ENCODE peak calls at places on chromosomes 16 and 17, in eight cellular contexts. Q, M, J, L, B, E, X and K are unnamed samples. For H3K36me3, the result is how much of the 10 kb centered on the place peaks cover.

GRCh38 chr17:16991349-16992009 is 19.6 kb upstream of the TNFRSF13B start:
- DNase-seq in Q (peak), M (peak), J (peak), L (peak), B (peak), E (peak), X (peak), K (peak)

GRCh38 chr17:36665417-36665816 is 64.0 kb downstream of the MRM1 start:
- DNase-seq in Q (no peak), M (no peak), J (no peak), L (no peak), B (peak), E (no peak), X (no peak), K (peak)

GRCh38 chr17:6924121-6924676 is 71.7 kb upstream of the ALOX12 start:
- DNase-seq in Q (peak), M (no peak), J (no peak), L (no peak), B (no peak), E (no peak), X (no peak), K (no peak)

GRCh38 chr16:25109643-25110042 is 1.9 kb upstream of the LCMT1 start:
- DNase-seq in Q (peak), M (peak), J (no peak), L (no peak), B (peak), E (no peak), X (no peak), K (peak)

GRCh38 chr16:3580271-3580670 is 3.1 kb upstream of the NLRC3 start:
- DNase-seq in Q (no peak), M (no peak), J (peak), L (no peak), B (no peak), E (no peak), X (no peak), K (no peak)

GRCh38 chr17:56324676-56325075 is 171.4 kb downstream of the ANKFN1 start:
- DNase-seq in Q (no peak), M (no peak), J (no peak), L (no peak), B (no peak), E (no peak), X (no peak), K (no peak)

GRCh38 chr16:56977823-56978430 is 11.4 kb upstream of the NLRC5 start:
- DNase-seq in Q (no peak), M (no peak), J (no peak), L (no peak), B (no peak), E (no peak), X (no peak), K (no peak)

GRCh38 chr16:57284206-57284951 is at the start of gene PLLP:
- DNase-seq in Q (peak), M (no peak), J (no peak), L (peak), B (peak), E (peak), X (peak), K (peak)

GRCh38 chr16:4426021-4426684 is 485 bp downstream of the DNAJA3 start:
- DNase-seq in Q (peak), M (no peak), J (peak), L (no peak), B (peak), E (peak), X (peak), K (no peak)

GRCh38 chr17:43832168-43832975 is 574 bp downstream of the MPP3 start:
- DNase-seq in Q (peak), M (no peak), J (no peak), L (peak), B (peak), E (peak), X (peak), K (peak)

GRCh38 chr16:88900653-88901052 is 34.2 kb upstream of the PABPN1L start:
- DNase-seq in Q (no peak), M (no peak), J (no peak), L (no peak), B (no peak), E (no peak), X (no peak), K (no peak)
- H3K36me3 ChIP-seq in Q (under half), M (under half), J (under half), L (under half), B (under half), E (under half), X (under half), K (under half)

DNA sequence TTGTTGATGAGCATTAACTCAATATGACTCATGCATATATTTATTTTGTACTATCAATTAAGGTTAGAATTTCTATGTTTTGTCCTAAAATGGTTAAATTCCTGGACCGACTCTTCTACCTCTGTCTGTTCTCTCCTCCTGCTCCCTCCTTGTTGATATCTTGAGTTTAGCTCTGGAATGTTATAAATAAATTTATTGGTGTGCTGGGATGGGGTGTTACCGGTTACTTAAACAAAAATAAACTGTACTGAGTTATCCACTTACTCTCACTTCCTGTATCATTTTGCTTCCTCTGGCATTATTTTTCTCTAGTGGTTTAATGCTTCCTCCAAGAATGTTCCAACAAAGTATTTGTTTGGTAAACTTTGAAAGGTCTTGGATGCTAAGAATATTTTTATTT is 120.1 kb downstream of the ABCA8 start:
- DNase-seq in Q (no peak), M (no peak), J (no peak), L (no peak), B (no peak), E (no peak), X (no peak), K (peak)
- TF ChIP-seq EZH2phosphoT487 in Q (no peak), M (no peak), J (no peak), L (no peak), B (no peak), E (no peak), X (no peak), K (no peak)

DNA sequence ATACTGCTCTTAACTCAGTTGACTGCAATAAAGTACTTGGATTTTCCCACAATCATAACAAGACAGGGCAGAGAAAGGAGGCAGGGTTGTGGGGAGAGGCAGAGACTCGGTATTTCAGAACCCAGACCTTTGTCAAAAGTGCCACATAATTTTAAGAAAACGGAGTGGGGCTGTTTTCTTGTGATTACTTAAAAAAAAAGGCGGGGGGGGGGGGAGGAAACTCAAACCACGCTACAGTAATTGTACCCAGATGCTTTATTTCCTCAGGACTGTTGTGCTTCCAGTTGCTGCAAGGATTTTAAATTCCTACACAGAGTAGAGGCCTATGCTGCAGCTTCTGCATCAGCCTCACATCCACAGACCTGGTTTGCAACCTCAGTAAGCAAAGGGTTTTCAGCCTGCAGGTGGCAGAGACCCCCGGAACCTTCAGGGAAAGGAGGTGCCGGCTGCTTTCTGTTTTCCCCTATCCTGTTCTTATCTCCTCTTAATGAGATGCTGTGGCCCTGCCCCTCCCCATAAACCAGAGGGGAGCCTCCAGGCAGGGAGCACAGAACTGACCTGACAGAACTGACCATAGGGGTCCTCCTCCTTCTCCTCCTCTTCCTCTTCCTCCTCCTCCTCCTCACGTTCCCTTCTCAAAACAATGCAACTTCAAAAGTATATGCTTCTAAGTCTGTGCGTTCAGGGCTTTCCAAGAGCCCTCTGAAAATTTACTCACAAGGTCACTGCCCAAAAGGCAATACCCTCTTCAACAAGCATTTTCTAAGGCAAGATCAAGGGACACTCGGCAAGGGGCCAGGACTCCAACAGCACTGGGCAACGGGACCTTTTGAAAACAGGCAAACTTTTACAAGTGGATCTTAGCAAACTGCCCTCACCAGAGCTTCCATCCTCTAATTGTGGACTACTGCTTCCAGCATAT is 7.5 kb downstream of the AXIN2 start:
- DNase-seq in Q (peak), M (no peak), J (no peak), L (peak), B (no peak), E (peak), X (no peak), K (no peak)
- H3K4me2 ChIP-seq in Q (peak), M (no peak), J (no peak), L (no peak), B (no peak), E (peak), X (peak), K (no peak)

DNA sequence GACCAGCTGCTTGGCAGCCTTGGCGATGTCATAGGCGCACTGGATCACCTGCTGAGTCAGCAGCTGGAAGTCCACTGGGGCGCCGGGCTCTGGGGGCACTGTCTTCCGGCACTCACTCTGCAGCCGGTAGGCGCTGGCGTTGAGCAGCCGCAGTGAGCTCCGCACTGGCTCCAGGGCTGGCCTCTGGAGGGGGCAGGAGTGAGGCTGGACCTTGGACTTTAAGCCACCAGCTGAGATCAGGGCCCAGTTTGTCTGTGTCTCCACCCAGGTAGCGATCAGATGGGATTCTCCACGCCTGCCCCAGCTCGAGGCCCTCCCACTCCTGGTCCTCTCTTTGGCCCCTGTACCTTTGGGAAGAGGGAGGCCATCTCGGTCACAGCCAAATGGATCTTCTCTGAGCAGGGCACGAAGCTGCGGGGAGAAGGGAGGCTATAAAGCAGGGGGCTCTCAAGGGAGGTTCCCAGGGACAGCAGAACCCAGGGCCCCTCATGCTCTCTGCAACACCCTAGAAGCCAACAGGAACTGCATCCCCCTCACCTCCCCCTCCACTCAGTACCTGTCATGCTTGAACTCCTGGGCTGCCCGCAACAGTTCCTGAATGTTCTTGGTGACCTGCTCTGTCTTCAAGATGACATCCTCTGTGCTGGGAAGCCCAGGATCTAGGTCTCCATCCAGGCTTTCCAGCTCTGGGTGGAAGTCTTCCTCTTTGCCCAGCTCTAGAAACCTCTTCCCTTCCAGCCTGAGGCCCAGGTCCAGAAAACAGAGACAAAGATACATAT is 6.4 kb downstream of the TP53I13 start:
- DNase-seq in Q (no peak), M (no peak), J (no peak), L (no peak), B (peak), E (no peak), X (no peak), K (no peak)
- H3K36me3 ChIP-seq in Q (under half), M (under half), J (half or more), L (under half), B (under half), E (under half), X (under half), K (under half)

DNA sequence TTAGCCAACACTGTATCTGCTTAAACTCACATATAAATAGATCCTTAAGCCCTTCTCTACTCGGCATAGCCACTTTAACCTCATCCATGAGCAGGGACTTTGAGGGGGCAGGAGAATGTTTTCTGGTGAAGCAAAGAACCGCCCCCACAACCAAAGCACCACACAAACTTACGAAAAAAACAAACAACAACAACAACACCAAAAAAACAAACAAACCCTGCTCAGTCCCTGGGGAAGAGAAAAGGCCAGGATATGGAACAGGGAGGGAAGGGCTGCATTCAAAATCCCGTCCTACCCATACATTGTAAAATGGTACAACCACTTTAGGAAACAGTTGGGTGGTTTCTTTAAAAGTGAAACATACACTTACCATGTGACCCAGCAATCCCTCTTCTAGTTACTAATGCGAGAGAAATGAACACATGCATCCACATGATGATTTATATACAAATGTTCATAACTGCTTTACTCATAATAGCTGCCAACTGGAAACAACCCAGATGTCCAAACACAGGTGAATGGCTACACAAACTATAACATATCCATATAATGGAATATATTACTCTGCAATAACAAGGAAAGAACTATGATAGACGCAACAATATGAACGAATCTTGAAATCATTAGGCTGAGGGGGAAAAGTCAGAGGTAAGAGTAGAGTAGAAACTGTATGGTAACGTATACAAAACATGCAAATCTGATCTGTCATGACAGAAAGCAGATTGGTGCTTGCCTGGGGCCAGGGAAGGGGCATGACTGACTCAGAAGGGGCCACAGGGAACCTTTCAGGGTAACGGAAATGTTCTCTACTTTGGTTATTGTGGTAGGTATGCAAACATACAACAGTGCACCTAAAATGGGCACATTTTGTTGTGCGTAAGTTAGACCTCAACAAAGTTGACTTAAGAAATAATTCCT is 37.7 kb upstream of the TOB1 start:
- DNase-seq in Q (peak), M (no peak), J (peak), L (no peak), B (no peak), E (no peak), X (no peak), K (peak)
- TF ChIP-seq EZH2phosphoT487 in Q (no peak), M (no peak), J (no peak), L (no peak), B (no peak), E (no peak), X (no peak), K (no peak)

DNA sequence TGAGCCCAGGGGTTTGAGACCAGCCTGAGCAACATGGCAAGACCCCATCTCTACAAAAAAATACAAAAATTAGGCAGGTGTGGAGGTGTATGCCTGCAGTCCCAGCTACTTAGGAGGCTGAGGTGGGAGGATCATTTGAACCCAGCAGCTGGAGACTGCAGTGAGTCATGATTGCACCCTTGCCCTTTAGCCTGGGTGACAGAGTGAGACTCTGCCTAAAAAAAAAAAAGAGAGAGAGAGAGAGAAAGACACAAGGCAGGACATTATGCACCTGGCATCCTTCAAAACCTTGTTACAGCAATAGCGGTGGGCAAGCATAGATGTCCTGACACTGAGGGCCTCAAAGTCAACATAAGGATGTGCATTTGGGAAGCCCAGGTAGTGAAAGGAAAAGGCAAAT is 19.9 kb upstream of the SIAH1 start:
- DNase-seq in Q (no peak), M (no peak), J (no peak), L (no peak), B (no peak), E (no peak), X (no peak), K (no peak)
- H3K4me2 ChIP-seq in Q (no peak), M (no peak), J (no peak), L (no peak), B (no peak), E (no peak), X (no peak), K (no peak)

GRCh38 chr17:80363518-80364090 is 51.4 kb upstream of the ENDOV start:
- DNase-seq in Q (no peak), M (no peak), J (no peak), L (no peak), B (no peak), E (no peak), X (no peak), K (no peak)
- H3K36me3 ChIP-seq in Q (under half), M (under half), J (under half), L (under half), B (under half), E (half or more), X (under half), K (half or more)

DNA sequence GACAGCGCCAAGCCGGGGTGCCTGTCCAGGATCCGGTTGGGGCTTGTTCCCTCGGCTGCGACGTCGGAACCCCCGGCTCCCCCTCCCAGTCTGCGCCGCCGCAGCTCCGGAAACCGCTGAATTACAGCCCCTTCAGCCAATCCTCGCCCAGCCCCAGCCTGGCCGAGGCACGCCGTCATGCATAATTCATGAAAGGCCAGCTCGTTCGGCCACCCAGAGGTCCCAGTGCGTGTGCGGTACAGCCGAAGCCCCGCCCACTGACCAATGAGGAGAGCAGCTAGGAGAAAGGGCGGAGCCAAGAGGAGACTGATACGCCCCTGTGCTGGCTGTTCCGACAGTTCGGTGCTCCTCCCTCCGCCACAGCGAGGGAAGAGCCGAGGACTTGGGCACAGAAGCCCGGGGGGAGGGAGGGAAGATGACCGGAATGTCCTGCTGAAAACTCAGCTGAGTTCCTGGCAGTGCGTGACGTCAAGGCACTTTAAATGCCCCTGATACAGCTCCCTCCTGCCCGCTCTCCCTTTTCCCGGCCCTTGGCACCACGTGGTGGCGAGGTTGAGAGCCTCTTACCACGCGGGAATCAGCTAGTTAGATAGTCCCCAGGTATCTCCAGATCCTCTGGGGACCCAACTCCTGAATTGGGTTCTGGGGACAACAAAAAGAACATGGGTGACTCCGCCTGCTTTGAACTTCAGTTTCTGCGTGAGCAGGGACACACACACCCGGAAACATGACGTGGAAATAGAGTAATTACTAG is at the start of gene STAT3:
- DNase-seq in Q (peak), M (peak), J (peak), L (peak), B (peak), E (peak), X (peak), K (no peak)
- TF ChIP-seq EZH2phosphoT487 in Q (no peak), M (no peak), J (no peak), L (no peak), B (no peak), E (no peak), X (no peak), K (no peak)